ENCODE peak calls at places on chromosome 14, in ten cellular contexts. M, T, C, K, U, P, V, Y, S and E are unnamed samples.

GRCh38 chr14:53875337-53875897 is 81.2 kb downstream of the BMP4 start:
- DNase-seq in P (no peak), T (no peak), M (peak; percentile 27), V (no peak), U (no peak), C (no peak), Y (no peak), S (no peak), K (no peak), E (no peak)

GRCh38 chr14:106417224-106418049 is 891.1 kb downstream of the TMEM121 start:
- DNase-seq in C (no peak), V (no peak), M (peak; percentile 86), K (peak; percentile 75), Y (no peak), T (peak; percentile 5), S (no peak), P (no peak), U (peak; percentile 100), E (peak; percentile 90)

GRCh38 chr14:105163040-105163742 is 5.4 kb downstream of the JAG2 start:
- DNase-seq in P (no peak), T (no peak), M (no peak), S (no peak), K (no peak), U (no peak), V (no peak), Y (peak; percentile 90), C (peak; percentile 34), E (no peak)

GRCh38 chr14:32998433-32998832 is 59.8 kb downstream of the NPAS3 start:
- DNase-seq in P (no peak), C (no peak), U (no peak), Y (no peak), T (peak; percentile 21), M (no peak), K (no peak), S (peak; percentile 20), V (no peak), E (no peak)

GRCh38 chr14:29109589-29109988 is 343.0 kb downstream of the FOXG1 start:
- DNase-seq in K (no peak), U (no peak), P (no peak), M (no peak), S (no peak), T (no peak), C (no peak), V (no peak), Y (no peak), E (no peak)

GRCh38 chr14:69325646-69326265 is 65.8 kb downstream of the GALNT16 start:
- DNase-seq in K (no peak), P (no peak), M (no peak), C (peak; percentile 15), V (no peak), S (no peak), Y (no peak), U (no peak), T (no peak), E (no peak)

GRCh38 chr14:21070083-21070609 is at the start of gene ARHGEF40:
- DNase-seq in V (peak; percentile 21), Y (peak; percentile 28), P (no peak), K (no peak), M (peak; percentile 70), S (peak; percentile 86), T (peak; percentile 63), C (peak; percentile 38), U (no peak), E (no peak)

GRCh38 chr14:75127903-75128595 is 1.2 kb upstream of the NEK9 start:
- DNase-seq in K (no peak), S (no peak), V (no peak), P (no peak), Y (no peak), T (no peak), U (no peak), C (no peak), M (no peak), E (no peak)

GRCh38 chr14:95686935-95687334 is 709 bp downstream of the TCL1B start:
- DNase-seq in C (no peak), T (no peak), M (no peak), P (no peak), V (no peak), Y (no peak), K (no peak), S (no peak), U (no peak), E (no peak)

GRCh38 chr14:65506801-65507200 is 94.3 kb downstream of the FUT8 start:
- DNase-seq in S (no peak), T (no peak), M (no peak), K (no peak), P (no peak), U (no peak), V (no peak), C (no peak), Y (peak; percentile 46), E (no peak)

GRCh38 chr14:101216725-101217463 is 313.4 kb upstream of the RTL1 start:
- DNase-seq in P (no peak), M (no peak), V (no peak), C (no peak), T (no peak), U (no peak), K (no peak), Y (no peak), S (no peak), E (no peak)

GRCh38 chr14:44833376-44833775 is 128.4 kb downstream of the KLHL28 start:
- DNase-seq in T (peak; percentile 2), K (no peak), P (no peak), M (no peak), V (no peak), S (peak; percentile 19), Y (no peak), U (no peak), C (no peak), E (no peak)

GRCh38 chr14:31692376-31692781 is 131.2 kb downstream of the NUBPL start:
- DNase-seq in K (no peak), Y (no peak), P (peak; percentile 55), C (no peak), T (no peak), V (peak; percentile 32), U (no peak), M (peak; percentile 9), S (peak; percentile 18), E (no peak)

GRCh38 chr14:101870273-101870939 is 94.0 kb upstream of the DYNC1H1 start:
- DNase-seq in V (no peak), T (no peak), S (no peak), P (no peak), U (no peak), K (no peak), Y (no peak), M (no peak), C (no peak), E (no peak)

GRCh38 chr14:99727096-99727870 is 43.2 kb downstream of the CYP46A1 start:
- DNase-seq in Y (no peak), U (no peak), P (no peak), M (no peak), C (no peak), K (no peak), T (no peak), S (no peak), V (no peak), E (no peak)

GRCh38 chr14:102345232-102345631 is 17.5 kb downstream of the CINP start:
- DNase-seq in Y (no peak), M (no peak), S (no peak), V (no peak), C (no peak), K (no peak), T (no peak), P (no peak), U (no peak), E (no peak)

GRCh38 chr14:106556665-106557289 is 1030.4 kb downstream of the TMEM121 start:
- DNase-seq in C (no peak), V (no peak), T (no peak), U (peak; percentile 60), Y (peak; percentile 11), P (no peak), K (peak; percentile 61), S (no peak), M (peak; percentile 51), E (no peak)